ENCODE peak calls at places on chromosomes 1 and 21, in nine cellular contexts. Q, K, B, N, H, G, Y, F and A are unnamed samples.

GRCh38 chr1:7236844-7237515 is 451.7 kb downstream of the CAMTA1 start:
- DNase-seq in Q (no peak), K (no peak), B (no peak), N (no peak), H (no peak), G (peak; percentile 11), Y (peak; percentile 4), F (no peak), A (no peak)

GRCh38 chr1:235325854-235326253 is 2.1 kb downstream of the ARID4B start:
- DNase-seq in Q (no peak), K (no peak), B (no peak), N (no peak), H (no peak), G (no peak), Y (no peak), F (no peak), A (no peak)

GRCh38 chr1:43545686-43546387 is 15.2 kb downstream of the PTPRF start:
- DNase-seq in Q (peak; percentile 44), K (peak; percentile 96), B (peak; percentile 60), N (no peak), H (no peak), G (peak; percentile 99), Y (peak; percentile 97), F (peak; percentile 45), A (peak; percentile 92)

GRCh38 chr1:184890539-184890973 is 83.8 kb downstream of the NIBAN1 start:
- DNase-seq in Q (peak; percentile 72), K (no peak), B (no peak), N (peak; percentile 54), H (peak; percentile 32), G (no peak), Y (no peak), F (no peak), A (no peak)

GRCh38 chr1:46675549-46676314 is 4.1 kb downstream of the TEX38 start:
- DNase-seq in Q (no peak), K (no peak), B (no peak), N (no peak), H (no peak), G (no peak), Y (no peak), F (no peak), A (no peak)

GRCh38 chr1:25705699-25706098 is 89.1 kb downstream of the MAN1C1 start:
- DNase-seq in Q (no peak), K (no peak), B (no peak), N (no peak), H (no peak), G (no peak), Y (no peak), F (no peak), A (no peak)

GRCh38 chr1:201115390-201115937 is 3.2 kb upstream of the CACNA1S start:
- DNase-seq in Q (no peak), K (no peak), B (no peak), N (no peak), H (no peak), G (no peak), Y (no peak), F (no peak), A (no peak)

GRCh38 chr1:5989731-5990271 is 2.4 kb downstream of the NPHP4 start:
- DNase-seq in Q (no peak), K (no peak), B (no peak), N (no peak), H (no peak), G (peak; percentile 54), Y (no peak), F (no peak), A (no peak)

GRCh38 chr1:236039736-236040670 is 24.9 kb downstream of the NID1 start:
- DNase-seq in Q (peak; percentile 46), K (peak; percentile 59), B (peak; percentile 58), N (peak; percentile 57), H (peak; percentile 94), G (no peak), Y (no peak), F (peak; percentile 51), A (no peak)

GRCh38 chr1:32199717-32200072 is 700 bp upstream of the CCDC28B start:
- DNase-seq in Q (peak; percentile 60), K (no peak), B (no peak), N (no peak), H (no peak), G (peak; percentile 92), Y (peak; percentile 44), F (peak; percentile 54), A (peak; percentile 27)

GRCh38 chr1:99674115-99674514 is 28.2 kb downstream of the PALMD start:
- DNase-seq in Q (no peak), K (no peak), B (no peak), N (no peak), H (no peak), G (no peak), Y (no peak), F (no peak), A (no peak)

DNA sequence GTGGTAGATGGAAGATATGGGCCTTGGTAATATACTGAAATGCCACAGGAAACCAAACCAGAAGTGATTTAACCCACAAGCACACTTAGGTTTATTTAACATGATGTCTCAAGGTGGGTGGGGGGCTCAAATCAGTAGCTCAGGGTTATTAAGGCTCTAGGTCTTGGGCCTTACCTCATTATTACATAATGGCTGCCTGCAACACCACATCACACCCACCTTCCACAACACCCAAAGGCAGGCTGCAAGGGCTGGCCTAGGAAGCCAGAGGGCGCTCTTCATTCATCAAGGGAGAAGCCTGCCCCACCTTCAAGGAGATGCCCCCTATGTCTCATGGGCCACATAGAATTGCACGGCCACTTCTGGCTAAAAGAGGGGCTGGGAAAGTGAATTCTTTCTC is 6.0 kb downstream of the TFF1 start:
- DNase-seq in Q (no peak), K (no peak), B (no peak), N (no peak), H (no peak), G (no peak), Y (no peak), F (no peak), A (no peak)
- TF ChIP-seq CTCF in Q (no peak), K (no peak), B (no peak), N (no peak), H (peak; percentile 3), G (no peak), Y (peak; percentile 57), F (no peak), A (no peak)

GRCh38 chr1:9859252-9860014 is 35.7 kb upstream of the CLSTN1 start:
- DNase-seq in Q (peak; percentile 38), K (no peak), B (no peak), N (no peak), H (no peak), G (peak; percentile 21), Y (no peak), F (no peak), A (no peak)

GRCh38 chr1:9860887-9861286 is 37.1 kb upstream of the CLSTN1 start:
- DNase-seq in Q (no peak), K (no peak), B (no peak), N (no peak), H (peak; percentile 27), G (peak; percentile 22), Y (no peak), F (no peak), A (peak; percentile 74)

GRCh38 chr1:9858293-9859035 is 34.7 kb upstream of the CLSTN1 start:
- DNase-seq in Q (no peak), K (no peak), B (no peak), N (no peak), H (no peak), G (peak; percentile 16), Y (no peak), F (no peak), A (no peak)

GRCh38 chr1:9863371-9863770 is 39.6 kb upstream of the CLSTN1 start:
- DNase-seq in Q (no peak), K (no peak), B (no peak), N (no peak), H (no peak), G (peak; percentile 47), Y (no peak), F (no peak), A (no peak)

GRCh38 chr1:9861371-9861770 is 37.6 kb upstream of the CLSTN1 start:
- DNase-seq in Q (no peak), K (no peak), B (no peak), N (no peak), H (no peak), G (peak; percentile 55), Y (peak; percentile 59), F (no peak), A (peak; percentile 85)
- TF ChIP-seq CTCF in Q (no peak), K (no peak), B (no peak), N (no peak), H (no peak), G (no peak), Y (peak; percentile 44), F (no peak), A (no peak)

DNA sequence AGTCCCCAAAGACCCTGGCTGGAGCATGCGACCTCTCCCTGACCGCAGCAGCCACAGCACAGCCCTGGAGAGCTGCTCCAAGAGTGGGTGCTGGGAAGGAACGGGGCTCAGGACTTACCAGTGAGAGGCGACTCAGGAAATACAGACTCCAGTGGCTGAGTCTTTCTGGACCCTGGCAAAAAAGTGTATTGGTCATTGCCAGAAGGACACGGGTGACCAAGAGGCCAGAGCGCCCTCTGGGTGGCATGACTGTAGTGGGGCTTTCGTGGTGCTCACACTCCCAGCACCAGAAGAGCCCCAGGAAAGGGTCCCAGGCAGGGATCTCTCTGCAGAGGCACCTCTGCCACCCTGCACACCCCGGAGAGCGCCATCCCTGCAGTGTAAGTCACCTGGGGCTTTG is 8.9 kb upstream of the PRDM16 start:
- DNase-seq in Q (no peak), K (no peak), B (no peak), N (no peak), H (no peak), G (peak; percentile 26), Y (peak; percentile 20), F (no peak), A (no peak)
- TF ChIP-seq CTCF in Q (no peak), K (no peak), B (no peak), N (no peak), H (no peak), G (no peak), Y (no peak), F (no peak), A (no peak)

DNA sequence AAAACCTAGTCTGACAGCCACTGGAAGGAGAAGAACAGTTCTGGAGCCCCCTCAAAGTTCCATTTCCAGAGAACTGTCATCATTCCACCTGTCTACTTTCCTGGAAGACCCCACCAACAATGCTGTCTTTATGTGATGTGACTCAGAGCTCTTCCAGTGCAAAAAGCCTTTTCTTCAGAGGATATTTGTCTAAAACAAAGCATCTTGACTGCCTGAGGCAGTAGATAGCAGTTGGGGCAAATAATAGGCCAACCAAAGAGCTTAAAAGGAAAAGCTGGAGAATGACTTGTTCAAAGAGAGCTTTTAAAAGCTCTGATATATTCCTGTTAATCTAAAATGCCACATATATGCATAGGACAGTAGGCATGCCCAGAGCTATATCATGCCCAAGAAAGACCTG is 62.6 kb downstream of the MIS18A start:
- DNase-seq in Q (no peak), K (no peak), B (no peak), N (no peak), H (no peak), G (no peak), Y (no peak), F (no peak), A (no peak)
- TF ChIP-seq CTCF in Q (no peak), K (no peak), B (no peak), N (no peak), H (no peak), G (no peak), Y (no peak), F (no peak), A (no peak)

DNA sequence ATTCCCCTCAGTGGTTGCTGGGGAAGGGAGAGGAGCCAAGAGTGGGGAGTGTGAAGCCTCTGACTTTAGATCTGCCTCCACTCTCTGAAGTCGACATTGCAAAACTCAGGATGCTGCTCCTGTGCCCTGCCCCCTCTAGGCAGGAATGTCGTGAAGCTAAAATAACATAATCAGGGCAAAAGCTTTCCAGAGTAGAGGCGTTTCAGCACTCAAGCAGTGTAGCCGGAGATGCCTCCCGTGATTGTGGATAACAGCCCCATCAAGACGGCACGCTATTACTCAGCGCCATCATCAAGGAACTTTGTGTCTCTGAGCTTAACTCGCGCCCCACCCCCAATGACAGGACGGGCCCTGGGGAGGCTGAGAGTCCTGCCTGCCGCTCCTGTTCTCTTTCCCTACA is 60.0 kb downstream of the FBXO2 start:
- DNase-seq in Q (peak; percentile 26), K (peak; percentile 44), B (no peak), N (peak; percentile 31), H (peak; percentile 5), G (no peak), Y (peak; percentile 80), F (peak; percentile 55), A (no peak)
- TF ChIP-seq CTCF in Q (peak; percentile 26), K (peak; percentile 45), B (no peak), N (peak; percentile 41), H (no peak), G (no peak), Y (peak; percentile 72), F (no peak), A (no peak)